ENCODE peak calls at places on chromosome 1, in five cellular contexts. R is endodermal cell; Z is effector memory CD4-positive, alpha-beta T cell; Y is CD8-positive, alpha-beta memory T cell; O is H7. T is an unnamed sample.

GRCh38 chr1:115706774-115707425 is 61.6 kb downstream of the CASQ2 start:
- DNase-seq in R (peak; percentile 73), Z (no peak), Y (no peak), O (peak; percentile 71), T (no peak)

GRCh38 chr1:61741682-61742619 is at the start of gene PATJ:
- DNase-seq in R (peak; percentile 94), Z (peak; percentile 65), Y (peak; percentile 68), O (peak; percentile 98), T (peak; percentile 86)

GRCh38 chr1:75768021-75768420 is 18.0 kb upstream of the RABGGTB start:
- DNase-seq in R (no peak), Z (no peak), Y (no peak), O (no peak), T (no peak)

GRCh38 chr1:102191723-102192122 is 195.0 kb upstream of the OLFM3 start:
- DNase-seq in R (peak; percentile 71), Z (no peak), Y (no peak), O (peak; percentile 5), T (no peak)

GRCh38 chr1:235468970-235469369 is 35.3 kb downstream of the B3GALNT2 start:
- DNase-seq in R (no peak), Z (no peak), Y (no peak), O (no peak), T (no peak)

GRCh38 chr1:9877962-9878361 is 32.1 kb downstream of the CTNNBIP1 start:
- DNase-seq in R (no peak), Z (no peak), Y (no peak), O (no peak), T (peak; percentile 17)

GRCh38 chr1:36573445-36573844 is 90.7 kb upstream of the CSF3R start:
- DNase-seq in R (no peak), Z (no peak), Y (no peak), O (no peak), T (peak; percentile 33)

GRCh38 chr1:8216005-8216404 is 101.9 kb upstream of the SLC45A1 start:
- DNase-seq in R (no peak), Z (no peak), Y (no peak), O (no peak), T (no peak)

DNA sequence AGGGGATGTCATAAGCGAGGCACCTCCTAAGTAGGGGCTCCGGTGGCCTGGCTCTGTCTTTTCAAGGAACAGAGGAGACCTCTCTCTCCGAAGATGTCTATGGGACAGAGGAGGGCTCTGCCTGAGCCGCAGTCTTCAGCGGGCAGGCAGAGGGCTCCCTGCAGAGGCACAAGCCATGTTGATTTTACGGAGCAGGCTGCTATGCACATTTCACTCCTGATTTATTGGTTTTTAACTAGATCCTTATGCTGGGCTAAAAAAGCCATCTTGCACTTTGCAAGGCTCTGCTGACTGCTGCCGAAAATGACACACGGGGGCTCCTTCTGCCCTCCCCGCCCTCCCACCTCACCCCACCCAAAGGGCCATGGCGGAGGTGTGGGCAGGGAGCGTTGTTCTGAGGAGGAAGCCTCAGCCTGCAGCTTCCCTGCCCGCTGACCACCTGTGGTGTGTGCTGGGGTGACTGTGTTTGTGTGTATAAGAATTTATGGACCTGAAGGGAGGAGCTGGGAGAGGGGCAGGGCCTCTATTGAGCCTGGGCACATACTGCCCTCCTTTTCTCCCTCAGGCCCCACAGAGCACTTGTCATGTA is 71.2 kb downstream of the FOXD2 start:
- DNase-seq in R (peak; percentile 76), Z (no peak), Y (no peak), O (peak; percentile 72), T (no peak)
- H3K4me3 ChIP-seq in R (peak overlapping the region; percentile 80), Z (peak overlapping the region; percentile 52), Y (peak overlapping the region; percentile 19), O (peak overlapping the region; percentile 42), T (peak overlapping the region; percentile 59)

GRCh38 chr1:156026588-156026987 is 5.8 kb upstream of the SSR2 start:
- DNase-seq in R (no peak), Z (no peak), Y (no peak), O (no peak), T (no peak)
- H3K4me3 ChIP-seq in R (no peak overlapping the region), Z (no peak overlapping the region), Y (no peak overlapping the region), O (no peak overlapping the region), T (no peak overlapping the region)

DNA sequence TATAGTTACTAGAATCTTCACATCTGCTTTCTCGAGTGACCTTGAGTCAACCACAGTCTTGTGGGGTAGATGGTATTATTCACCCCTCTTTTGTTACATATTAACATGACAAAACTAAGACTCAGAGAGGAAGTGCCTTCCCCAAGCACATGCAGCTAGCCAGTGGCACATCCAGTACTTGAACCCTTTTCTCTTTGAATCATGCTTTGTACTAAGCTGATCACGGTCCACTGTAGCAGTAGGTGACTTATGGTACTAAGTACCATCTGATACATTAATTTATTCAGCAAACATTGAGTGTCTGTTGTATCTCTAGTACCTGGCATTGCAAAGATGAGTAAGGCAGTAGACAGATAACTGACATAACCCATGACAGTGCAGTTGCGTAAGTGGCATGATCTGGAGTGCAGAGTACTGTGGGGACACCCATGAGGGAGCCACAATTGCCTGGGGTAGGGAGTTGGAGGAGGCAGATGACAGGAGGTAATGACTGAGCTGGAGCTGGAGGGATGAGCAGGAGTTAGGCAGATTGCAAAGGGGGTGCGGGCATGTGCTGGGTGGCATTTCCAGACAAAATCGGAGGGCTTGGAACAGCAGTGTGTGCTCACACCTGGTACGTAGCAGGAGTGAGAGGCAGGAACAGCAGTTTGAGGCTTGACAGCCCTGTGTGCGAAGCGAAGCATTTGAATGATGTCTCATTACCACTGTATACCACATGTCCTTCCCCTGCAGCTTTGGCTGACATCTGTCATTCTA is 29.8 kb downstream of the UCK2 start:
- DNase-seq in R (no peak), Z (no peak), Y (no peak), O (no peak), T (no peak)
- H3K4me3 ChIP-seq in R (no peak overlapping the region), Z (no peak overlapping the region), Y (no peak overlapping the region), O (no peak overlapping the region), T (no peak overlapping the region)

DNA sequence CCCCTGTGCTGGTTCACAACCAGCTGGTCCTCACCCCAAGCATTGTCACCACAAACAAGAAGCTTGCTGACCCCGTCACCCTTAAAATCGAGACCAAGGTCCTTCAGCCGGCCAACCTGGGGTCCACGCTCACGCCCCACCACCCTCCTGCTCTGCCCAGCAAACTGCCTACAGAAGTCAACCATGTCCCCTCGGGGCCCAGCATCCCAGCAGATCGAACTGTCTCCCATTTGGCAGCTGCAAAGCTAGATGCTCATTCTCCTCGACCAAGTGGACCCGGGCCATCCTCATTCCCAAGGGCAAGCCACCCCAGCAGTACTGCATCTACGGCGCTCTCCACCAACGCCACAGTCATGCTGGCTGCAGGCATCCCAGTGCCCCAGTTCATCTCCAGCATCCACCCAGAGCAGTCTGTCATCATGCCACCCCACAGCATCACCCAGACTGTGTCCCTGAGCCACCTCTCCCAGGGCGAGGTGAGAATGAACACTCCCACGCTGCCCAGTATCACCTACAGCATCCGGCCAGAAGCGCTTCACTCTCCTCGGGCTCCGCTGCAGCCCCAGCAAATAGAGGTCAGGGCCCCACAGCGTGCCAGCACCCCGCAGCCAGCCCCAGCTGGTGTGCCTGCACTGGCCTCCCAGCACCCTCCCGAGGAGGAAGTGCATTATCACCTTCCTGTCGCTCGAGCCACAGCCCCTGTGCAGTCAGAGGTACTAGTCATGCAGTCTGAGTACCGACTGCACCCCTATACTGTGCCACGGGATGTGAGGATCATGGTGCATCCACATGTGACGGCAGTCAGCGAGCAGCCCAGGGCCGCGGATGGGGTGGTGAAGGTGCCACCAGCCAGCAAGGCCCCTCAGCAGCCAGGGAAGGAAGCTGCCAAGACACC is 40.6 kb downstream of the ZBTB17 start:
- DNase-seq in R (no peak), Z (no peak), Y (no peak), O (no peak), T (no peak)
- H3K4me3 ChIP-seq in R (no peak overlapping the region), Z (no peak overlapping the region), Y (no peak overlapping the region), O (no peak overlapping the region), T (no peak overlapping the region)

GRCh38 chr1:24929876-24930702 is at the start of gene RUNX3:
- DNase-seq in R (peak; percentile 85), Z (peak; percentile 90), Y (peak; percentile 91), O (peak; percentile 98), T (no peak)
- H3K4me3 ChIP-seq in R (peak within 1 kb of the TSS; percentile 41), Z (peak within 1 kb of the TSS; percentile 91), Y (peak within 1 kb of the TSS; percentile 77), O (peak within 1 kb of the TSS; percentile 55), T (peak within 1 kb of the TSS; percentile 35)

GRCh38 chr1:170145691-170146676 is at the start of gene NTMT2:
- DNase-seq in R (peak; percentile 96), Z (no peak), Y (no peak), O (peak; percentile 17), T (no peak)
- H3K4me3 ChIP-seq in R (no peak within 1 kb of the TSS), Z (no peak within 1 kb of the TSS), Y (no peak within 1 kb of the TSS), O (no peak within 1 kb of the TSS), T (no peak within 1 kb of the TSS)

DNA sequence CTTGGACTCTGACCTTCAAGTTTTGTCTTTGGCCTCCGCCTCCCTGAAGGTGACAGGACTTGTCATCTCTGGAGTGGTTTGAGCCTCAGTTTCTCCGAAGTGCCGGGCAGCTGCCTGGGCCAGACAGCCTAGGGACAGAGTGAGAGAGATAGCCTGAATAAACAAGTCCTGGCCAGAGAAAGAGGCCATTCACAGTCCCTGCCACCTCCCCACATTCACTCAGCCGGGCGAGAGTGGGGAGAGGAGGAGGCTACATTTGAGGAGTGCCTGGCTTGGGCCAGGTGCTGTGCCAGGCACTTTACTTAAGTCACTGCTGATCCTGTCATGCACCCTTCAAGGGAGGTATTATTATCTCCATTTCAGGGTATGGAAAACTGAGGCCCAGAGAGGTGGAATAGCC is 3.5 kb downstream of the EXTL1 start:
- DNase-seq in R (no peak), Z (no peak), Y (no peak), O (no peak), T (no peak)
- H3K4me3 ChIP-seq in R (no peak overlapping the region), Z (no peak overlapping the region), Y (no peak overlapping the region), O (no peak overlapping the region), T (no peak overlapping the region)

T was measured in pancreas.